ENCODE peak calls at places on chromosomes 1 and 21, in nine cellular contexts. Z is left ventricle myocardium inferior, K is cardiac muscle cell, S is PC-9, W is HCT116, H is ovary, L is psoas muscle, T is Peyer's patch, P is SJSA1. U is an unnamed sample. For H3K4me1 and H3K36me3, the result is how much of the 10 kb centered on the place peaks cover.

GRCh38 chr1:148166558-148167492 is 14.7 kb upstream of the NBPF11 start:
- DNase-seq in Z (no peak), K (peak), S (no peak), W (no peak), H (no peak), L (no peak), T (no peak), P (no peak), U (no peak)

GRCh38 chr1:39453603-39454002 is 37.8 kb upstream of the BMP8A start:
- DNase-seq in Z (peak), K (no peak), S (no peak), W (no peak), H (peak), L (peak), T (no peak), P (no peak), U (no peak)

GRCh38 chr1:182598296-182598695 is 5.9 kb downstream of the RGS16 start:
- DNase-seq in Z (no peak), K (no peak), S (no peak), W (no peak), H (no peak), L (no peak), T (no peak), P (no peak), U (no peak)

GRCh38 chr21:45291613-45292398 is 4.1 kb upstream of the POFUT2 start:
- DNase-seq in Z (no peak), K (no peak), S (no peak), W (no peak), H (peak), L (no peak), T (peak), P (peak), U (peak)

GRCh38 chr1:84386716-84387479 is 11.4 kb upstream of the DNASE2B start:
- DNase-seq in Z (no peak), K (no peak), S (no peak), W (no peak), H (no peak), L (no peak), T (no peak), P (no peak), U (no peak)

GRCh38 chr21:36747815-36748381 is 49.0 kb downstream of the SIM2 start:
- DNase-seq in Z (peak), K (peak), S (peak), W (no peak), H (no peak), L (peak), T (peak), P (peak), U (no peak)

GRCh38 chr21:37159053-37159776 is 86.2 kb downstream of the TTC3 start:
- DNase-seq in Z (no peak), K (no peak), S (no peak), W (no peak), H (no peak), L (no peak), T (no peak), P (no peak), U (no peak)

GRCh38 chr1:195096051-195096521 is 1512.2 kb downstream of the KCNT2 start:
- DNase-seq in Z (no peak), K (no peak), S (no peak), W (no peak), H (no peak), L (no peak), T (no peak), P (no peak), U (no peak)

GRCh38 chr1:33370827-33371226 is 49.9 kb upstream of the A3GALT2 start:
- DNase-seq in Z (no peak), K (no peak), S (no peak), W (no peak), H (no peak), L (no peak), T (no peak), P (no peak), U (no peak)

GRCh38 chr1:21216835-21217811 is 40.4 kb upstream of the EIF4G3 start:
- DNase-seq in Z (no peak), K (peak), S (peak), W (peak), H (no peak), L (peak), T (peak), P (no peak), U (peak)

GRCh38 chr1:65059930-65060538 is 88.0 kb upstream of the AK4 start:
- DNase-seq in Z (no peak), K (peak), S (no peak), W (peak), H (no peak), L (no peak), T (no peak), P (no peak), U (no peak)

GRCh38 chr1:166164646-166164994 is 2.2 kb downstream of the FAM78B start:
- DNase-seq in Z (no peak), K (no peak), S (no peak), W (no peak), H (no peak), L (no peak), T (no peak), P (no peak), U (no peak)
- H3K4me1 ChIP-seq in Z (under half), K (under half), S (under half), W (under half), H (under half), L (under half), T (under half), P (under half), U (under half)

GRCh38 chr21:34859976-34860653 is 189.0 kb downstream of the RUNX1 start:
- DNase-seq in Z (no peak), K (no peak), S (no peak), W (no peak), H (no peak), L (no peak), T (no peak), P (no peak), U (no peak)
- H3K36me3 ChIP-seq in Z (under half), K (under half), S (half or more), W (under half), H (under half), L (half or more), T (under half), P (half or more), U (under half)

DNA sequence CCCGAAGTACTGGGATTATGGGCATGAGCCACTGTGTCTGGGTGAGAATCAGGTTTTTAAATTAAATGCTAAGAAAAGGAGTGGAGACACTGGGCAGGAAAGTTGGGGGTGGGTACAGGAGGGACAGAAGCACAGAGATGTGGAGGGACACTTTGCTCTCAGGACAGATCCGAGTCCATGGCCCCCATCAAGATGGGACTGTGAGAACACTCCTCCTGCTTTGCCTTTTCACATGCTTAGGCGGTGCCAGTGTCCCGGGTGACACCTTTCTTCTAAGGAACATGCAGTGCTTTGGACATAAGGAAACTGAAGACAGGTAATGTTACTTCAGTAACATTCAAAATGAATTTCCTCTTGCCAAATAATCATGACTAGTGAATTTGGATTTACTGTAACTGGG is 16.7 kb downstream of the SLC25A33 start:
- DNase-seq in Z (no peak), K (no peak), S (no peak), W (no peak), H (no peak), L (peak), T (no peak), P (no peak), U (no peak)
- H3K27ac ChIP-seq in Z (peak), K (no peak), S (peak), W (no peak), H (no peak), L (peak), T (peak), P (no peak), U (no peak)

GRCh38 chr21:42526379-42526727 is 12.7 kb downstream of the SLC37A1 start:
- DNase-seq in Z (peak), K (peak), S (no peak), W (no peak), H (no peak), L (no peak), T (peak), P (no peak), U (no peak)
- H3K4me1 ChIP-seq in Z (under half), K (under half), S (under half), W (under half), H (under half), L (under half), T (under half), P (under half), U (under half)

GRCh38 chr1:3630914-3631313 is 6.1 kb downstream of the TPRG1L start:
- DNase-seq in Z (no peak), K (no peak), S (no peak), W (no peak), H (no peak), L (no peak), T (no peak), P (no peak), U (no peak)
- H3K36me3 ChIP-seq in Z (half or more), K (under half), S (under half), W (under half), H (under half), L (half or more), T (under half), P (half or more), U (under half)

DNA sequence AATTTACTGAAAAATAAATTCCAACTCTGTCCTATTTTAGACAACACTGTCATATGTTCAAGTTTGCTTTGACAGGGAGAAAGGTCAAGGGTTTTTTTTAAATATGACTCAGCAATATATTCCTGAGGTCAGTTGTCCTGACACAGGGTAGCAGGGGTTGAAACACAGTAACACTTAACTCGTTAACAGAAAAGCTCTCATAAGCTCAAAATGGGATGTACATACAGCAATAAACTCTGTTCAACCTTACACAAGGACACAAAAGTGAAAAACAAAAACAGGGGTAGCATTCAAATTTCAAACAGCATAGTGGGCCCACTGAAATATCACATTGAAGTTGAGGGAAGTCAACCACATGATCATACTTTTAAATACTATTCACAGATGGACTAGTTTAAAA is 90.1 kb downstream of the SLC44A5 start:
- DNase-seq in Z (no peak), K (no peak), S (no peak), W (no peak), H (no peak), L (no peak), T (no peak), P (no peak), U (no peak)
- H3K27ac ChIP-seq in Z (no peak), K (no peak), S (no peak), W (no peak), H (no peak), L (no peak), T (no peak), P (no peak), U (no peak)

GRCh38 chr1:18950415-18951026 is 6.0 kb downstream of the IFFO2 start:
- DNase-seq in Z (peak), K (no peak), S (no peak), W (no peak), H (no peak), L (peak), T (no peak), P (peak), U (peak)
- H3K4me1 ChIP-seq in Z (half or more), K (under half), S (under half), W (under half), H (under half), L (half or more), T (half or more), P (half or more), U (half or more)

GRCh38 chr1:230680300-230681025 is 33.5 kb downstream of the AGT start:
- DNase-seq in Z (no peak), K (no peak), S (no peak), W (no peak), H (no peak), L (no peak), T (no peak), P (no peak), U (no peak)
- H3K36me3 ChIP-seq in Z (half or more), K (under half), S (under half), W (under half), H (under half), L (half or more), T (under half), P (under half), U (under half)

GRCh38 chr1:3453891-3454810 is at the start of gene ARHGEF16:
- DNase-seq in Z (peak), K (peak), S (peak), W (peak), H (peak), L (peak), T (peak), P (no peak), U (peak)
- H3K27ac ChIP-seq in Z (peak), K (no peak), S (peak), W (peak), H (no peak), L (no peak), T (peak), P (no peak), U (no peak)

U was measured in naive thymus-derived CD4-positive, alpha-beta T cell.